ENCODE peak calls at places on chromosomes 16 and 17, in nine cellular contexts. One of them, this sample, is unnamed.

GRCh38 chr17:39139137-39139516 is 12.3 kb downstream of the PLXDC1 start:
- DNase-seq in DND-41: no peak
- DNase-seq in heart left ventricle: no peak
- DNase-seq in esophagus squamous epithelium: no peak
- DNase-seq in psoas muscle: no peak
- DNase-seq in GM23248: peak; percentile 93
- DNase-seq in CD8-positive, alpha-beta memory T cell: no peak
- DNase-seq in left lung: no peak
- DNase-seq in fibroblast of lung: peak; percentile 94
- DNase-seq in this sample: peak; percentile 98

GRCh38 chr17:55053855-55054254 is 85.3 kb downstream of the STXBP4 start:
- DNase-seq in psoas muscle: no peak
- DNase-seq in fibroblast of lung: no peak
- DNase-seq in esophagus squamous epithelium: no peak
- DNase-seq in CD8-positive, alpha-beta memory T cell: no peak
- DNase-seq in heart left ventricle: no peak
- DNase-seq in GM23248: peak; percentile 42
- DNase-seq in left lung: no peak
- DNase-seq in DND-41: no peak
- DNase-seq in this sample: no peak

GRCh38 chr16:66289051-66289680 is 77.3 kb upstream of the CDH5 start:
- DNase-seq in heart left ventricle: no peak
- DNase-seq in esophagus squamous epithelium: no peak
- DNase-seq in left lung: peak; percentile 21
- DNase-seq in DND-41: no peak
- DNase-seq in GM23248: no peak
- DNase-seq in fibroblast of lung: no peak
- DNase-seq in psoas muscle: no peak
- DNase-seq in CD8-positive, alpha-beta memory T cell: no peak
- DNase-seq in this sample: no peak

GRCh38 chr17:40500709-40501108 is 714 bp downstream of the TNS4 start:
- DNase-seq in DND-41: no peak
- DNase-seq in CD8-positive, alpha-beta memory T cell: no peak
- DNase-seq in fibroblast of lung: no peak
- DNase-seq in psoas muscle: no peak
- DNase-seq in heart left ventricle: no peak
- DNase-seq in esophagus squamous epithelium: no peak
- DNase-seq in left lung: no peak
- DNase-seq in GM23248: no peak
- DNase-seq in this sample: no peak

GRCh38 chr16:51242281-51242994 is 91.4 kb upstream of the SALL1 start:
- DNase-seq in fibroblast of lung: no peak
- DNase-seq in GM23248: no peak
- DNase-seq in psoas muscle: no peak
- DNase-seq in left lung: no peak
- DNase-seq in CD8-positive, alpha-beta memory T cell: no peak
- DNase-seq in esophagus squamous epithelium: no peak
- DNase-seq in DND-41: no peak
- DNase-seq in heart left ventricle: no peak
- DNase-seq in this sample: no peak

GRCh38 chr16:71626018-71626857 is at the start of gene MARVELD3:
- DNase-seq in esophagus squamous epithelium: no peak
- DNase-seq in psoas muscle: no peak
- DNase-seq in fibroblast of lung: no peak
- DNase-seq in DND-41: no peak
- DNase-seq in heart left ventricle: no peak
- DNase-seq in CD8-positive, alpha-beta memory T cell: peak; percentile 12
- DNase-seq in left lung: peak; percentile 70
- DNase-seq in GM23248: peak; percentile 14
- DNase-seq in this sample: peak; percentile 85

GRCh38 chr17:73566905-73567782 is 77.1 kb downstream of the SDK2 start:
- DNase-seq in GM23248: no peak
- DNase-seq in CD8-positive, alpha-beta memory T cell: peak; percentile 18
- DNase-seq in psoas muscle: no peak
- DNase-seq in fibroblast of lung: no peak
- DNase-seq in esophagus squamous epithelium: no peak
- DNase-seq in heart left ventricle: no peak
- DNase-seq in left lung: no peak
- DNase-seq in DND-41: peak; percentile 42
- DNase-seq in this sample: no peak

GRCh38 chr17:40107266-40107980 is 7.0 kb upstream of the NR1D1 start:
- DNase-seq in left lung: no peak
- DNase-seq in esophagus squamous epithelium: no peak
- DNase-seq in psoas muscle: no peak
- DNase-seq in heart left ventricle: peak; percentile 25
- DNase-seq in DND-41: no peak
- DNase-seq in CD8-positive, alpha-beta memory T cell: peak; percentile 45
- DNase-seq in fibroblast of lung: no peak
- DNase-seq in GM23248: peak; percentile 55
- DNase-seq in this sample: peak; percentile 14

GRCh38 chr16:87457724-87458423 is 35.0 kb downstream of the ZCCHC14 start:
- DNase-seq in GM23248: peak; percentile 98
- DNase-seq in CD8-positive, alpha-beta memory T cell: no peak
- DNase-seq in DND-41: no peak
- DNase-seq in psoas muscle: no peak
- DNase-seq in esophagus squamous epithelium: no peak
- DNase-seq in left lung: no peak
- DNase-seq in fibroblast of lung: peak; percentile 99
- DNase-seq in heart left ventricle: no peak
- DNase-seq in this sample: peak; percentile 98

GRCh38 chr16:10577305-10578202 is 2.8 kb downstream of the EMP2 start:
- DNase-seq in fibroblast of lung: no peak
- DNase-seq in esophagus squamous epithelium: no peak
- DNase-seq in DND-41: no peak
- DNase-seq in psoas muscle: peak; percentile 89
- DNase-seq in left lung: peak; percentile 49
- DNase-seq in heart left ventricle: peak; percentile 70
- DNase-seq in GM23248: peak; percentile 40
- DNase-seq in CD8-positive, alpha-beta memory T cell: no peak
- DNase-seq in this sample: peak; percentile 85

GRCh38 chr16:53537591-53537990 is 34.6 kb upstream of the AKTIP start:
- DNase-seq in esophagus squamous epithelium: no peak
- DNase-seq in psoas muscle: no peak
- DNase-seq in fibroblast of lung: no peak
- DNase-seq in heart left ventricle: no peak
- DNase-seq in CD8-positive, alpha-beta memory T cell: peak; percentile 44
- DNase-seq in left lung: no peak
- DNase-seq in GM23248: no peak
- DNase-seq in DND-41: no peak
- DNase-seq in this sample: no peak

GRCh38 chr16:4687946-4688673 is 5.3 kb upstream of the NUDT16L1 start:
- DNase-seq in heart left ventricle: peak; percentile 18
- DNase-seq in CD8-positive, alpha-beta memory T cell: no peak
- DNase-seq in GM23248: no peak
- DNase-seq in DND-41: no peak
- DNase-seq in psoas muscle: peak; percentile 87
- DNase-seq in left lung: no peak
- DNase-seq in fibroblast of lung: no peak
- DNase-seq in esophagus squamous epithelium: no peak
- DNase-seq in this sample: peak; percentile 69

GRCh38 chr17:17343160-17343735 is 40.1 kb downstream of the NT5M start:
- DNase-seq in left lung: no peak
- DNase-seq in DND-41: no peak
- DNase-seq in psoas muscle: no peak
- DNase-seq in esophagus squamous epithelium: no peak
- DNase-seq in CD8-positive, alpha-beta memory T cell: no peak
- DNase-seq in fibroblast of lung: no peak
- DNase-seq in heart left ventricle: no peak
- DNase-seq in GM23248: no peak
- DNase-seq in this sample: peak; percentile 19

GRCh38 chr16:58365623-58366022 is 26.6 kb upstream of the GINS3 start:
- DNase-seq in heart left ventricle: no peak
- DNase-seq in GM23248: no peak
- DNase-seq in left lung: no peak
- DNase-seq in DND-41: no peak
- DNase-seq in esophagus squamous epithelium: no peak
- DNase-seq in fibroblast of lung: no peak
- DNase-seq in psoas muscle: no peak
- DNase-seq in CD8-positive, alpha-beta memory T cell: no peak
- DNase-seq in this sample: no peak

GRCh38 chr17:27651411-27652345 is 20.7 kb downstream of the LGALS9 start:
- DNase-seq in DND-41: peak; percentile 68
- DNase-seq in GM23248: peak; percentile 48
- DNase-seq in esophagus squamous epithelium: no peak
- DNase-seq in psoas muscle: peak; percentile 79
- DNase-seq in fibroblast of lung: no peak
- DNase-seq in CD8-positive, alpha-beta memory T cell: peak; percentile 32
- DNase-seq in heart left ventricle: peak; percentile 54
- DNase-seq in left lung: no peak
- DNase-seq in this sample: peak; percentile 81

GRCh38 chr17:75927286-75927922 is 13.4 kb downstream of the FBF1 start:
- DNase-seq in fibroblast of lung: no peak
- DNase-seq in left lung: no peak
- DNase-seq in heart left ventricle: no peak
- DNase-seq in DND-41: no peak
- DNase-seq in CD8-positive, alpha-beta memory T cell: no peak
- DNase-seq in psoas muscle: no peak
- DNase-seq in esophagus squamous epithelium: no peak
- DNase-seq in GM23248: peak; percentile 38
- DNase-seq in this sample: peak; percentile 78

GRCh38 chr17:63278731-63279442 is 167.2 kb downstream of the CYB561 start:
- DNase-seq in psoas muscle: no peak
- DNase-seq in DND-41: no peak
- DNase-seq in esophagus squamous epithelium: no peak
- DNase-seq in GM23248: no peak
- DNase-seq in fibroblast of lung: no peak
- DNase-seq in left lung: no peak
- DNase-seq in heart left ventricle: no peak
- DNase-seq in CD8-positive, alpha-beta memory T cell: no peak
- DNase-seq in this sample: no peak

DNA sequence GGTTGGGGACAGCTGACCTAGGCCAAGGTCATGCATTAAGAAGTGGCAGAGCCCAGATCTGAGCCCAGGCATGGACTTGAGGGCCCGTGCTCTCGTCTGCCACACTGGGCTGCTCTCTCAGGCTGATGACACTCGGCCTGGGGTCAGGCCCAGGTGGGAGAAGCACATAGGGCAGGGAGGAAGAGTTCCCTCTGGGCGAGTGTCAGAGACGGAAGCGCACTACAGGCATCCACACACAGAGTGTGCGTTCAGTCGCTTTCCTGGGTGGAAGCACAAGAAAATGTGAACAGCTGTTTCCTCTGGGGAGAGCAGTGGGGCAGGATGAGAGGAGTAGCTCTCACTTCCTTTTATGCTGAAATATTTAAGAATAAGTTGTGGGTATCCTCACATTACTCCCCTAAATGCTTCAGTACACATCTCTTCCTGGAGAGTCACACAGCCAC is 59.7 kb downstream of the B9D1 start:
- DNase-seq in DND-41: no peak
- DNase-seq in psoas muscle: no peak
- DNase-seq in esophagus squamous epithelium: no peak
- DNase-seq in fibroblast of lung: no peak
- DNase-seq in GM23248: no peak
- DNase-seq in left lung: no peak
- DNase-seq in CD8-positive, alpha-beta memory T cell: no peak
- DNase-seq in heart left ventricle: no peak
- DNase-seq in this sample: no peak
- H3K4me1 ChIP-seq in DND-41: peaks cover 34% of the 10 kb centered on the region
- H3K4me1 ChIP-seq in psoas muscle: peaks cover 37% of the 10 kb centered on the region
- H3K4me1 ChIP-seq in esophagus squamous epithelium: peaks cover 27% of the 10 kb centered on the region
- H3K4me1 ChIP-seq in fibroblast of lung: peaks cover 7% of the 10 kb centered on the region
- H3K4me1 ChIP-seq in GM23248: peaks cover 7% of the 10 kb centered on the region
- H3K4me1 ChIP-seq in left lung: peaks cover 72% of the 10 kb centered on the region
- H3K4me1 ChIP-seq in CD8-positive, alpha-beta memory T cell: peaks cover 22% of the 10 kb centered on the region
- H3K4me1 ChIP-seq in heart left ventricle: peaks cover 37% of the 10 kb centered on the region
- H3K4me1 ChIP-seq in this sample: peaks cover 7% of the 10 kb centered on the region

GRCh38 chr16:80559369-80559768 is 18.6 kb downstream of the DYNLRB2 start:
- DNase-seq in CD8-positive, alpha-beta memory T cell: no peak
- DNase-seq in DND-41: no peak
- DNase-seq in heart left ventricle: no peak
- DNase-seq in left lung: no peak
- DNase-seq in GM23248: no peak
- DNase-seq in psoas muscle: no peak
- DNase-seq in esophagus squamous epithelium: no peak
- DNase-seq in fibroblast of lung: no peak
- DNase-seq in this sample: no peak
- H3K4me1 ChIP-seq in CD8-positive, alpha-beta memory T cell: peaks cover 8% of the 10 kb centered on the region
- H3K4me1 ChIP-seq in DND-41: no peaks in the 10 kb centered on the region
- H3K4me1 ChIP-seq in heart left ventricle: no peaks in the 10 kb centered on the region
- H3K4me1 ChIP-seq in left lung: no peaks in the 10 kb centered on the region
- H3K4me1 ChIP-seq in GM23248: no peaks in the 10 kb centered on the region
- H3K4me1 ChIP-seq in psoas muscle: no peaks in the 10 kb centered on the region
- H3K4me1 ChIP-seq in esophagus squamous epithelium: no peaks in the 10 kb centered on the region
- H3K4me1 ChIP-seq in fibroblast of lung: no peaks in the 10 kb centered on the region
- H3K4me1 ChIP-seq in this sample: no peaks in the 10 kb centered on the region

DNA sequence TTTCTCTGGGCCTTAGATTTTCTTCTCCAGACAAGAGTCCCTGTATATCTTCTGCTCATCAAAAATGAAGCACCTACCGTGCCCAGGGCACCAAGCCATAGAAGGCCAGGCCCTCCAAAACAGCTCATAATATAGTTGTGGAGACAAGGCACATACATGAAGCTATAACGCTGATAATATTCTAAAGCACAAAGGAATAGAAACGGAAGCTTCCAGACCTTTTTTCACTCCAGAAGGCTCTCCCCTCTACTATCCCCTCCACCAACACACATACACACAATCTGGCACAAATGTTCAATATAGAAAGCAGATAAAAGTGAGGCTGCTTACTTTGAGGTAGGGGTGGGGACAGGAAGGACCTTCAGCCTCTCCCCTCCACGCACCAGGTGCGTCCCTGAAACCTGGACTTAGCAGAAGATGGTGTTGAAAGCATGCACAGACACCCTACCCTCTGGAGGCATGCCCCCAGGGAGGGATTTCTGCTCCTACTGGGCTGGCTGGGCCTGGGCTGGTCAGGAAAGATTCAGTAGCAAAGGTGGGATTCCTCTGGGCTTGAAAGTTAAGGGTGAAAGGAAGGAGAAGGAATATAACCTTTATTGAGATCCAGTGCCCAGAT is 14.1 kb upstream of the SUPT4H1 start:
- DNase-seq in CD8-positive, alpha-beta memory T cell: no peak
- DNase-seq in left lung: no peak
- DNase-seq in heart left ventricle: no peak
- DNase-seq in fibroblast of lung: no peak
- DNase-seq in GM23248: no peak
- DNase-seq in psoas muscle: no peak
- DNase-seq in DND-41: no peak
- DNase-seq in esophagus squamous epithelium: no peak
- DNase-seq in this sample: no peak
- H3K4me1 ChIP-seq in CD8-positive, alpha-beta memory T cell: peaks cover 13% of the 10 kb centered on the region
- H3K4me1 ChIP-seq in left lung: no peaks in the 10 kb centered on the region
- H3K4me1 ChIP-seq in heart left ventricle: no peaks in the 10 kb centered on the region
- H3K4me1 ChIP-seq in fibroblast of lung: no peaks in the 10 kb centered on the region
- H3K4me1 ChIP-seq in GM23248: no peaks in the 10 kb centered on the region
- H3K4me1 ChIP-seq in psoas muscle: no peaks in the 10 kb centered on the region
- H3K4me1 ChIP-seq in DND-41: no peaks in the 10 kb centered on the region
- H3K4me1 ChIP-seq in esophagus squamous epithelium: peaks cover 25% of the 10 kb centered on the region
- H3K4me1 ChIP-seq in this sample: no peaks in the 10 kb centered on the region

DNA sequence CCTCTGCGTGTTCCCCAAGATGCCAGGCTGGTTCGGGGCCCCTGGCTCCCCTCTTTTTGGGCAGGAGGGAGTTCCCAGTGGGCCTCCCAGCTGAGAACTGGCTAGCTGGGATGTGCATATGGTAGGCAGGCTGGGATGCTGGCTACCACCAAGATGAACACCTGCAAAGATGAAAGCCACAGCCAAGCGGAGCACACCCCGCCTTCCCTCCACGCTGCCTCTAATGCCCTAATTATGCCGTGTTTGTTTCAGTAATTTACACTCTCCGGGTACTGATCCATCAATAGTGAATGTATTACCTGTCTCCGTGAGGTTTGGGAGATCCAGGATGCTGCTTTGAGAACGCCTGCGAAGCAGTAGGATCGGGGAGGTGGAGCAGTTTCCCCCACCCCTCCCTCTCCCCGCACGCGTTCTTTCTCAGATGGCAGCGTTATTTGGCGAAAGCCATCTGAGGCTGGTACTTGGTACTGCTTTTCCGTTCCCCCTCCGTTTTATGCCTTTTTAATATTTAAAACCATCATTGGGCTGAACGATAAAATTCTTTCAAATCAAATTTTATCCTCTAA is 28.8 kb upstream of the GSE1 start:
- DNase-seq in heart left ventricle: no peak
- DNase-seq in left lung: no peak
- DNase-seq in CD8-positive, alpha-beta memory T cell: no peak
- DNase-seq in DND-41: no peak
- DNase-seq in fibroblast of lung: no peak
- DNase-seq in psoas muscle: no peak
- DNase-seq in GM23248: no peak
- DNase-seq in esophagus squamous epithelium: no peak
- DNase-seq in this sample: no peak
- H3K4me1 ChIP-seq in heart left ventricle: peaks cover 4% of the 10 kb centered on the region
- H3K4me1 ChIP-seq in left lung: peaks cover 63% of the 10 kb centered on the region
- H3K4me1 ChIP-seq in CD8-positive, alpha-beta memory T cell: no peaks in the 10 kb centered on the region
- H3K4me1 ChIP-seq in DND-41: no peaks in the 10 kb centered on the region
- H3K4me1 ChIP-seq in fibroblast of lung: peaks cover 16% of the 10 kb centered on the region
- H3K4me1 ChIP-seq in psoas muscle: peaks cover 15% of the 10 kb centered on the region
- H3K4me1 ChIP-seq in GM23248: peaks cover 20% of the 10 kb centered on the region
- H3K4me1 ChIP-seq in esophagus squamous epithelium: peaks cover 11% of the 10 kb centered on the region
- H3K4me1 ChIP-seq in this sample: peaks cover 9% of the 10 kb centered on the region

This sample was measured in osteoblast.